ENCODE peak calls at places on chromosomes 12 and 14, in nine cellular contexts. O is occipital lobe, Y is kidney epithelial cell, W is fibroblast of the conjunctiva, U is amygdala, E is left cardiac atrium, R is GM04504, L is ureter, A is lower lobe of right lung. I is an unnamed sample.

GRCh38 chr12:2294651-2295475 is 242.1 kb downstream of the CACNA1C start:
- DNase-seq in U (no peak), A (peak), O (no peak), W (no peak), Y (peak), L (no peak), E (peak), R (peak), I (no peak)

GRCh38 chr14:100393906-100394732 is 71.0 kb downstream of the SLC25A47 start:
- DNase-seq in O (no peak), A (no peak), U (no peak), L (no peak), R (no peak), Y (no peak), E (no peak), W (no peak), I (peak)

GRCh38 chr12:128613821-128614220 is 209.9 kb downstream of the SLC15A4 start:
- DNase-seq in A (no peak), U (no peak), E (no peak), R (no peak), L (no peak), Y (no peak), O (no peak), W (no peak), I (no peak)

GRCh38 chr12:110578522-110579238 is 4.4 kb downstream of the PPTC7 start:
- DNase-seq in A (no peak), U (no peak), R (no peak), O (no peak), W (no peak), L (peak), Y (no peak), E (no peak), I (no peak)

GRCh38 chr14:85622106-85622505 is 92.2 kb downstream of the FLRT2 start:
- DNase-seq in E (no peak), U (no peak), Y (no peak), L (no peak), A (no peak), W (no peak), R (no peak), O (no peak), I (no peak)

GRCh38 chr12:24252580-24252979 is 303.1 kb upstream of the SOX5 start:
- DNase-seq in Y (no peak), L (no peak), R (no peak), W (no peak), O (no peak), U (no peak), A (no peak), E (no peak), I (peak)

GRCh38 chr12:53423597-53423996 is at the start of gene AMHR2:
- DNase-seq in L (no peak), A (no peak), Y (no peak), U (no peak), W (no peak), E (no peak), R (no peak), O (no peak), I (no peak)

GRCh38 chr12:57603758-57604453 is 718 bp upstream of the DTX3 start:
- DNase-seq in A (no peak), L (peak), E (peak), U (no peak), O (peak), W (no peak), R (peak), Y (no peak), I (no peak)

GRCh38 chr12:104122298-104122697 is 15.7 kb downstream of the NFYB start:
- DNase-seq in U (no peak), A (no peak), W (no peak), R (no peak), O (no peak), Y (no peak), L (no peak), E (no peak), I (no peak)

GRCh38 chr12:69475237-69475984 is 5.2 kb downstream of the FRS2 start:
- DNase-seq in O (no peak), A (no peak), Y (no peak), W (peak), U (no peak), R (no peak), L (no peak), E (no peak), I (peak)

GRCh38 chr12:263574-263973 is 938 bp upstream of the SLC6A13 start:
- DNase-seq in R (no peak), U (no peak), Y (peak), W (no peak), O (no peak), L (no peak), E (no peak), A (no peak), I (no peak)

GRCh38 chr14:36207500-36207899 is 31.0 kb upstream of the PTCSC3 start:
- DNase-seq in W (no peak), Y (no peak), E (no peak), O (no peak), A (no peak), L (no peak), R (no peak), U (no peak), I (peak)

GRCh38 chr12:116784238-116784612 is 46.1 kb downstream of the RNFT2 start:
- DNase-seq in R (no peak), O (no peak), Y (no peak), E (no peak), W (no peak), U (no peak), A (no peak), L (no peak), I (peak)

GRCh38 chr14:85263916-85264315 is 266.0 kb upstream of the FLRT2 start:
- DNase-seq in R (no peak), A (no peak), E (no peak), Y (no peak), U (no peak), W (no peak), O (no peak), L (no peak), I (no peak)

GRCh38 chr12:29073631-29074239 is 75.3 kb upstream of the FAR2 start:
- DNase-seq in Y (no peak), R (no peak), W (peak), U (no peak), O (no peak), L (no peak), E (no peak), A (no peak), I (peak)

GRCh38 chr12:662541-663292 is 528 bp downstream of the NINJ2 start:
- DNase-seq in U (no peak), A (no peak), Y (no peak), W (no peak), R (no peak), E (no peak), O (no peak), L (no peak), I (no peak)

GRCh38 chr14:89435527-89436273 is 18.7 kb upstream of the FOXN3 start:
- DNase-seq in R (no peak), Y (no peak), U (no peak), O (no peak), A (no peak), E (no peak), W (no peak), L (no peak), I (no peak)

GRCh38 chr14:92459479-92460421 is 53.8 kb upstream of the RIN3 start:
- DNase-seq in R (no peak), L (no peak), A (no peak), U (no peak), Y (no peak), E (no peak), O (no peak), W (no peak), I (no peak)

GRCh38 chr14:96162265-96162664 is 42.4 kb upstream of the BDKRB2 start:
- DNase-seq in W (no peak), U (no peak), E (no peak), O (no peak), A (no peak), R (no peak), Y (no peak), L (peak), I (no peak)

GRCh38 chr12:68743416-68743815 is 2.6 kb upstream of the SLC35E3 start:
- DNase-seq in O (no peak), E (no peak), L (no peak), R (no peak), Y (no peak), A (no peak), U (no peak), W (no peak), I (no peak)

GRCh38 chr14:89418452-89418851 is 1.4 kb upstream of the FOXN3 start:
- DNase-seq in Y (no peak), E (no peak), W (no peak), U (no peak), L (no peak), A (no peak), O (no peak), R (no peak), I (peak)

GRCh38 chr14:85428926-85429325 is 101.0 kb upstream of the FLRT2 start:
- DNase-seq in O (no peak), R (no peak), A (no peak), W (no peak), L (no peak), E (no peak), Y (no peak), U (no peak), I (no peak)

GRCh38 chr12:45446013-45446412 is 230.1 kb downstream of the ANO6 start:
- DNase-seq in Y (no peak), R (no peak), W (no peak), E (no peak), L (no peak), O (no peak), A (no peak), U (no peak), I (no peak)

GRCh38 chr14:95445676-95446075 is 70.8 kb downstream of the SYNE3 start:
- DNase-seq in U (no peak), Y (no peak), E (no peak), W (no peak), R (no peak), L (no peak), A (no peak), O (no peak), I (peak)

GRCh38 chr12:41967668-41968649 is 176.7 kb downstream of the GXYLT1 start:
- DNase-seq in A (no peak), W (no peak), Y (peak), R (no peak), U (no peak), E (no peak), O (no peak), L (no peak), I (peak)

GRCh38 chr12:12017798-12018197 is 52.9 kb upstream of the BCL2L14 start:
- DNase-seq in W (no peak), O (no peak), L (no peak), A (no peak), U (no peak), R (no peak), E (no peak), Y (no peak), I (no peak)

GRCh38 chr14:104582649-104583048 is 3.1 kb downstream of the C14orf180 start:
- DNase-seq in R (no peak), O (no peak), L (peak), W (no peak), A (no peak), Y (no peak), U (no peak), E (peak), I (no peak)

GRCh38 chr14:22466520-22466919 is 122.5 kb downstream of the DAD1 start:
- DNase-seq in E (no peak), W (no peak), R (no peak), Y (no peak), A (no peak), U (no peak), L (no peak), O (no peak), I (no peak)

GRCh38 chr12:127886821-127887220 is 380.1 kb upstream of the TMEM132C start:
- DNase-seq in L (no peak), E (no peak), Y (no peak), O (no peak), R (no peak), U (no peak), A (no peak), W (no peak), I (no peak)

GRCh38 chr12:123131879-123132402 is 18.9 kb downstream of the PITPNM2 start:
- DNase-seq in L (no peak), U (no peak), W (no peak), O (no peak), A (peak), Y (no peak), R (no peak), E (peak), I (no peak)

GRCh38 chr12:31728289-31728916 is 418 bp downstream of the AMN1 start:
- DNase-seq in U (no peak), W (no peak), O (no peak), R (no peak), A (peak), E (peak), Y (no peak), L (peak), I (peak)

GRCh38 chr12:46159239-46159901 is 109.5 kb downstream of the SLC38A1 start:
- DNase-seq in R (no peak), O (no peak), U (no peak), L (no peak), A (no peak), E (no peak), Y (no peak), W (no peak), I (no peak)

I was measured in SK-N-SH.